ENCODE peak calls at places on chromosomes 12 and 14, in five cellular contexts. One of them, this sample, is unnamed. For H3K9me3, the result is how much of the 10 kb centered on the place peaks cover.

GRCh38 chr12:713281-713875 is 39.0 kb upstream of the WNK1 start:
- DNase-seq in Peyer's patch: no peak
- DNase-seq in HCT116: no peak
- DNase-seq in heart left ventricle: no peak
- DNase-seq in IMR-90: no peak
- DNase-seq in this sample: no peak

GRCh38 chr14:26290007-26290530 is 307.8 kb downstream of the NOVA1 start:
- DNase-seq in Peyer's patch: no peak
- DNase-seq in HCT116: no peak
- DNase-seq in IMR-90: peak
- DNase-seq in heart left ventricle: no peak
- DNase-seq in this sample: no peak

GRCh38 chr12:91355150-91356006 is 172.8 kb upstream of the DCN start:
- DNase-seq in HCT116: peak
- DNase-seq in Peyer's patch: peak
- DNase-seq in IMR-90: peak
- DNase-seq in heart left ventricle: peak
- DNase-seq in this sample: peak

GRCh38 chr12:28024231-28024995 is 51.9 kb upstream of the PTHLH start:
- DNase-seq in HCT116: no peak
- DNase-seq in IMR-90: peak
- DNase-seq in heart left ventricle: no peak
- DNase-seq in Peyer's patch: no peak
- DNase-seq in this sample: no peak

GRCh38 chr12:121917950-121918678 is at the start of gene CFAP251:
- DNase-seq in IMR-90: peak
- DNase-seq in heart left ventricle: peak
- DNase-seq in Peyer's patch: peak
- DNase-seq in HCT116: peak
- DNase-seq in this sample: peak

GRCh38 chr12:90987101-90987500 is 17.7 kb downstream of the EPYC start:
- DNase-seq in heart left ventricle: no peak
- DNase-seq in Peyer's patch: no peak
- DNase-seq in HCT116: no peak
- DNase-seq in IMR-90: no peak
- DNase-seq in this sample: no peak

GRCh38 chr12:41680155-41680554 is 464.5 kb downstream of the GXYLT1 start:
- DNase-seq in HCT116: no peak
- DNase-seq in heart left ventricle: no peak
- DNase-seq in IMR-90: no peak
- DNase-seq in Peyer's patch: no peak
- DNase-seq in this sample: no peak

GRCh38 chr14:104117341-104118005 is 20.9 kb upstream of the KIF26A start:
- DNase-seq in IMR-90: no peak
- DNase-seq in heart left ventricle: peak
- DNase-seq in Peyer's patch: no peak
- DNase-seq in HCT116: no peak
- DNase-seq in this sample: peak

GRCh38 chr12:130491421-130492357 is 154.0 kb downstream of the PIWIL1 start:
- DNase-seq in IMR-90: no peak
- DNase-seq in Peyer's patch: no peak
- DNase-seq in HCT116: no peak
- DNase-seq in heart left ventricle: peak
- DNase-seq in this sample: no peak

GRCh38 chr14:100786131-100786530 is 39.8 kb upstream of the MEG3 start:
- DNase-seq in heart left ventricle: peak
- DNase-seq in HCT116: no peak
- DNase-seq in IMR-90: no peak
- DNase-seq in Peyer's patch: no peak
- DNase-seq in this sample: no peak

GRCh38 chr12:113766880-113767878 is 198.9 kb downstream of the RBM19 start:
- DNase-seq in Peyer's patch: no peak
- DNase-seq in IMR-90: peak
- DNase-seq in HCT116: no peak
- DNase-seq in heart left ventricle: no peak
- DNase-seq in this sample: no peak

GRCh38 chr12:50924131-50924438 is 28.3 kb upstream of the HIGD1C start:
- DNase-seq in HCT116: no peak
- DNase-seq in heart left ventricle: no peak
- DNase-seq in Peyer's patch: no peak
- DNase-seq in IMR-90: no peak
- DNase-seq in this sample: no peak

GRCh38 chr14:63470877-63471565 is 72.2 kb downstream of the PPP2R5E start:
- DNase-seq in Peyer's patch: no peak
- DNase-seq in HCT116: peak
- DNase-seq in heart left ventricle: no peak
- DNase-seq in IMR-90: peak
- DNase-seq in this sample: no peak

GRCh38 chr12:64781374-64782029 is 22.3 kb upstream of the GNS start:
- DNase-seq in IMR-90: no peak
- DNase-seq in heart left ventricle: no peak
- DNase-seq in HCT116: no peak
- DNase-seq in Peyer's patch: peak
- DNase-seq in this sample: no peak

GRCh38 chr14:100815478-100816285 is 10.2 kb upstream of the MEG3 start:
- DNase-seq in Peyer's patch: no peak
- DNase-seq in IMR-90: peak
- DNase-seq in heart left ventricle: peak
- DNase-seq in HCT116: no peak
- DNase-seq in this sample: no peak

GRCh38 chr14:95863295-95863694 is 13.3 kb upstream of the TUNAR start:
- DNase-seq in heart left ventricle: no peak
- DNase-seq in Peyer's patch: no peak
- DNase-seq in IMR-90: no peak
- DNase-seq in HCT116: no peak
- DNase-seq in this sample: no peak

GRCh38 chr12:48779869-48780268 is 9.0 kb downstream of the ADCY6 start:
- DNase-seq in Peyer's patch: no peak
- DNase-seq in IMR-90: peak
- DNase-seq in heart left ventricle: peak
- DNase-seq in HCT116: no peak
- DNase-seq in this sample: no peak

GRCh38 chr12:4270670-4271432 is 2.7 kb upstream of the CCND2 start:
- DNase-seq in IMR-90: no peak
- DNase-seq in HCT116: no peak
- DNase-seq in Peyer's patch: peak
- DNase-seq in heart left ventricle: peak
- DNase-seq in this sample: no peak

GRCh38 chr12:115916910-115917668 is 360.4 kb downstream of the MED13L start:
- DNase-seq in Peyer's patch: peak
- DNase-seq in heart left ventricle: peak
- DNase-seq in IMR-90: no peak
- DNase-seq in HCT116: peak
- DNase-seq in this sample: peak

GRCh38 chr12:120110550-120111501 is 5.7 kb downstream of the RAB35 start:
- DNase-seq in Peyer's patch: peak
- DNase-seq in heart left ventricle: peak
- DNase-seq in HCT116: no peak
- DNase-seq in IMR-90: no peak
- DNase-seq in this sample: peak

GRCh38 chr14:52266782-52267181 is 716 bp upstream of the PTGDR start:
- DNase-seq in Peyer's patch: no peak
- DNase-seq in IMR-90: no peak
- DNase-seq in HCT116: no peak
- DNase-seq in heart left ventricle: no peak
- DNase-seq in this sample: no peak

GRCh38 chr12:100706029-100706428 is 88.5 kb upstream of the ANO4 start:
- DNase-seq in IMR-90: peak
- DNase-seq in Peyer's patch: no peak
- DNase-seq in HCT116: peak
- DNase-seq in heart left ventricle: no peak
- DNase-seq in this sample: no peak

GRCh38 chr14:49966304-49966809 is 73.5 kb downstream of the ARF6 start:
- DNase-seq in IMR-90: no peak
- DNase-seq in Peyer's patch: no peak
- DNase-seq in HCT116: no peak
- DNase-seq in heart left ventricle: no peak
- DNase-seq in this sample: peak

DNA sequence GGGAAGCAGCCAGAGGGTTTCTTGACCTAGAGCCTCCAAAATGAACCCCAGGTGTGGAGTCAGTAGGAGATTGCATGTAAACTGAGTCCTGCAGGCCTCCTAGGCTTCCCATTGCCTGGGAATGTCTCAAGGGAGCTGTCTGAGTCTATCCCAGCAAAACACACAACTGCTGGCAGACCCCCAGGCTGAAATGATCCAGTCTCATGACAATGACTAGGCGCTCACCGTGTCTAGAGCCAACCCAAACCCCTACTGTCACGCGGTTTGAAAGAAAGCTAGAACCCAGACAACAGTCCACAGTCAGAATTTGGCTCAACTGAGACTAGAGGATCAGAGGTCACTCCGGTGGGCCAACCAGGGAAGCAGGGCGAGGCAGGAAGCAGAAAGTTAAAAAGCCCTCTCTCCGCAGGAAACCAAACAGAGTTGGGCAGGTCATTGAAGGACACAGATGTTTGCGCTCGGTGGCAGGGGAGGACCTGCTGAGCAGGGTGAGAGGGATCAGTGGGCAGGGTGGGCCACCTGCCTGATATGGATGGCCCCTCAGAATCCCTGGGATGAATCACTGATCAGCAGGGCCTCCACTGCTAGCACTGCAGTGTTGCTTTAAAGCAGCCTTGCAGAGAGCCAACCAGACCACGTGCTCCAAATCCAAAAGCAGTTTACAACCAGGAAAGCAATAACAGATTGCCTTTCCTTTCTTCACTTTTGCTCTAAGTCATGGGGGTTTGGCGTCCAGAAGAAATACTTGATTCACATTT is 23.8 kb downstream of the ACTN1 start:
- DNase-seq in IMR-90: peak
- DNase-seq in heart left ventricle: peak
- DNase-seq in HCT116: no peak
- DNase-seq in Peyer's patch: no peak
- DNase-seq in this sample: no peak
- H3K27ac ChIP-seq in IMR-90: peak
- H3K27ac ChIP-seq in heart left ventricle: peak
- H3K27ac ChIP-seq in HCT116: no peak
- H3K27ac ChIP-seq in Peyer's patch: peak
- H3K27ac ChIP-seq in this sample: peak

GRCh38 chr12:79652521-79652920 is 38.2 kb downstream of the PAWR start:
- DNase-seq in Peyer's patch: no peak
- DNase-seq in heart left ventricle: no peak
- DNase-seq in IMR-90: no peak
- DNase-seq in HCT116: no peak
- DNase-seq in this sample: no peak
- H3K9me3 ChIP-seq in Peyer's patch: under half
- H3K9me3 ChIP-seq in heart left ventricle: under half
- H3K9me3 ChIP-seq in IMR-90: under half
- H3K9me3 ChIP-seq in HCT116: under half
- H3K9me3 ChIP-seq in this sample: under half

GRCh38 chr14:91365552-91365951 is 52.1 kb downstream of the CCDC88C start:
- DNase-seq in heart left ventricle: no peak
- DNase-seq in IMR-90: no peak
- DNase-seq in Peyer's patch: no peak
- DNase-seq in HCT116: no peak
- DNase-seq in this sample: no peak

GRCh38 chr14:91366749-91367148 is 50.9 kb downstream of the CCDC88C start:
- DNase-seq in heart left ventricle: no peak
- DNase-seq in Peyer's patch: no peak
- DNase-seq in HCT116: no peak
- DNase-seq in IMR-90: no peak
- DNase-seq in this sample: no peak

GRCh38 chr14:91361236-91361811 is 56.3 kb downstream of the CCDC88C start:
- DNase-seq in IMR-90: peak
- DNase-seq in Peyer's patch: no peak
- DNase-seq in heart left ventricle: no peak
- DNase-seq in HCT116: no peak
- DNase-seq in this sample: no peak

GRCh38 chr14:91364524-91365270 is 52.9 kb downstream of the CCDC88C start:
- DNase-seq in Peyer's patch: no peak
- DNase-seq in IMR-90: no peak
- DNase-seq in HCT116: no peak
- DNase-seq in heart left ventricle: no peak
- DNase-seq in this sample: no peak

GRCh38 chr14:91363776-91364523 is 53.7 kb downstream of the CCDC88C start:
- DNase-seq in Peyer's patch: no peak
- DNase-seq in IMR-90: no peak
- DNase-seq in HCT116: no peak
- DNase-seq in heart left ventricle: no peak
- DNase-seq in this sample: no peak
- TF ChIP-seq POLR2A in Peyer's patch: no peak
- TF ChIP-seq POLR2A in IMR-90: no peak
- TF ChIP-seq POLR2A in HCT116: no peak
- TF ChIP-seq POLR2A in heart left ventricle: no peak
- TF ChIP-seq POLR2A in this sample: no peak

GRCh38 chr12:19515179-19515578 is 75.9 kb downstream of the AEBP2 start:
- DNase-seq in IMR-90: no peak
- DNase-seq in heart left ventricle: no peak
- DNase-seq in Peyer's patch: no peak
- DNase-seq in HCT116: peak
- DNase-seq in this sample: no peak
- H3K27ac ChIP-seq in IMR-90: peak
- H3K27ac ChIP-seq in heart left ventricle: no peak
- H3K27ac ChIP-seq in Peyer's patch: no peak
- H3K27ac ChIP-seq in HCT116: peak
- H3K27ac ChIP-seq in this sample: no peak